ENCODE peak calls at places on chromosomes 1 and 21, in seven cellular contexts. E is HCT116, F is GM23338, C is SK-N-SH, Q is K562, S is HepG2, O is GM12878. W is an unnamed sample.
A peak's percentile ranks its signal among the peaks of the same experiment; 100 is the strongest.

GRCh38 chr1:50973875-50974617 is 4.0 kb downstream of the CDKN2C start:
- DNase-seq in E (no peak), F (peak; percentile 50), C (no peak), Q (no peak), S (no peak), O (no peak), W (no peak)

GRCh38 chr1:14435368-14436023 is 163.0 kb upstream of the KAZN start:
- DNase-seq in E (no peak), F (peak; percentile 75), C (peak; percentile 24), Q (peak; percentile 84), S (no peak), O (no peak), W (no peak)

GRCh38 chr1:43644558-43644957 is 5.4 kb upstream of the KDM4A start:
- DNase-seq in E (no peak), F (no peak), C (no peak), Q (no peak), S (no peak), O (no peak), W (no peak)

GRCh38 chr1:29324771-29325351 is 88.5 kb downstream of the PTPRU start:
- DNase-seq in E (peak; percentile 8), F (peak; percentile 100), C (no peak), Q (peak; percentile 96), S (no peak), O (no peak), W (no peak)

GRCh38 chr1:6508154-6508875 is 16.8 kb upstream of the PLEKHG5 start:
- DNase-seq in E (no peak), F (no peak), C (peak; percentile 23), Q (no peak), S (no peak), O (no peak), W (no peak)

GRCh38 chr1:109573785-109574184 is 25.4 kb downstream of the GNAI3 start:
- DNase-seq in E (no peak), F (no peak), C (no peak), Q (no peak), S (no peak), O (no peak), W (no peak)

GRCh38 chr1:18861082-18861481 is 1.6 kb upstream of the TAS1R2 start:
- DNase-seq in E (no peak), F (no peak), C (no peak), Q (no peak), S (no peak), O (no peak), W (no peak)

GRCh38 chr1:235857756-235858155 is 8.9 kb downstream of the LYST start:
- DNase-seq in E (no peak), F (no peak), C (no peak), Q (no peak), S (no peak), O (no peak), W (no peak)

GRCh38 chr21:45763506-45763905 is 120.0 kb downstream of the PCBP3 start:
- DNase-seq in E (no peak), F (no peak), C (no peak), Q (no peak), S (no peak), O (no peak), W (no peak)

GRCh38 chr1:86704972-86705632 is 726 bp downstream of the SH3GLB1 start:
- DNase-seq in E (peak; percentile 8), F (peak; percentile 64), C (peak; percentile 77), Q (peak; percentile 60), S (peak; percentile 9), O (no peak), W (no peak)

GRCh38 chr1:226597616-226598454 is 49.3 kb downstream of the STUM start:
- DNase-seq in E (no peak), F (no peak), C (no peak), Q (no peak), S (no peak), O (no peak), W (no peak)

GRCh38 chr1:111733183-111733995 is 5.8 kb downstream of the INKA2 start:
- DNase-seq in E (no peak), F (no peak), C (no peak), Q (peak; percentile 47), S (peak; percentile 92), O (no peak), W (no peak)

DNA sequence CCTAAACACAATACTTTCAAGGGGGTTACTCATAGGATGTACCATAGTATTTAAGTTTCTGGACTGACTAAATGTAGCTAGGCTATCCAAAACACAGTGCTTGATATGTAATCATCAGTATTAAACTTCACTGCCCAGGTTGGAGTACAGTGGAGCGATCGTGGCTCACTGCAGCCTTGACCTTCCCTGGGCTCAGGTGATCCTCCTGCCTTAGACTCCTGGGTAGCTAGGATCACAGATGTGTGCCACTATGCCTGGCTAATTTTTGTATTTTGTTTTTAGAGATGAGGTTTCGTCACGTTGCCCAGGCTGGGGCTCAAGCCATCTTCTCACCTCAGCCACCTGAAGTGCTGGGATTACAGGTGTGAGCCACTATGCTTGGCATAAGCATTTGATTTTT is 10.6 kb downstream of the NASP start:
- DNase-seq in E (no peak), F (no peak), C (no peak), Q (no peak), S (no peak), O (no peak), W (no peak)
- H3K36me3 ChIP-seq in E (peaks cover 45% of the 10 kb centered on the region), F (peaks cover 66% of the 10 kb centered on the region), C (peaks cover 60% of the 10 kb centered on the region), Q (peaks cover 95% of the 10 kb centered on the region), S (peaks cover 13% of the 10 kb centered on the region), O (peaks cover 9% of the 10 kb centered on the region), W (peaks cover 12% of the 10 kb centered on the region)

GRCh38 chr1:11384170-11384554 is 94.8 kb upstream of the DISP3 start:
- DNase-seq in E (no peak), F (no peak), C (no peak), Q (peak; percentile 37), S (no peak), O (peak; percentile 23), W (no peak)
- TF ChIP-seq REST in E (no peak), F (no peak), C (no peak), Q (no peak), S (no peak), O (no peak), W (no peak)

GRCh38 chr1:228225165-228225710 is 17.4 kb downstream of the OBSCN start:
- DNase-seq in E (no peak), F (no peak), C (no peak), Q (no peak), S (no peak), O (no peak), W (no peak)
- H3K36me3 ChIP-seq in E (no peaks in the 10 kb centered on the region), F (peaks cover 21% of the 10 kb centered on the region), C (no peaks in the 10 kb centered on the region), Q (no peaks in the 10 kb centered on the region), S (no peaks in the 10 kb centered on the region), O (no peaks in the 10 kb centered on the region), W (no peaks in the 10 kb centered on the region)

DNA sequence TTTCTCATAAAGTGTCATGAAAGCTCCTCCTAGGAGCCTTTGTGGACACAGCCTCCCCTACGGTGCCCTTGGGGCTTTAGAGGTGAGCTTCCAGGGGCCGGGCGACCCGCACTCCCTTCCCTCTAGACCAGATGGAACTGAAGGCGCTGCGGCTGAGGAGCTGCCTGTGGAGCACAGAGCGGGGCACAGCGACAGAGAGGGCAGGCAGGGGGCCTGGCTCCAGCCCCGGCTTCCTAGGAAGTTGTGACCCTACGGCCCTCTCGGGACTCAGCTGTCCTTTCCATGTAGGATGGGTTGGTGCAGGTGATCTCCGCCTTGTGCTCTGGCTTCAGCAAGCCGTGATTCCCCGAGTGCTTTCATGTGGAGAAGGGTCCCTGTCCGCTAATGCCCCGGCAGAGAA is 23.6 kb upstream of the NEK2 start:
- DNase-seq in E (no peak), F (peak; percentile 69), C (no peak), Q (no peak), S (no peak), O (no peak), W (no peak)
- TF ChIP-seq REST in E (no peak), F (no peak), C (no peak), Q (no peak), S (no peak), O (no peak), W (no peak)

GRCh38 chr1:38558055-38558454 is 301.5 kb downstream of the RRAGC start:
- DNase-seq in E (no peak), F (peak; percentile 63), C (no peak), Q (no peak), S (no peak), O (no peak), W (no peak)

GRCh38 chr1:38555594-38555993 is 304.0 kb downstream of the RRAGC start:
- DNase-seq in E (no peak), F (no peak), C (no peak), Q (no peak), S (no peak), O (no peak), W (no peak)

GRCh38 chr1:38551908-38552307 is 307.7 kb downstream of the RRAGC start:
- DNase-seq in E (no peak), F (no peak), C (no peak), Q (no peak), S (no peak), O (no peak), W (no peak)

GRCh38 chr1:38558476-38559179 is 300.9 kb downstream of the RRAGC start:
- DNase-seq in E (no peak), F (peak; percentile 69), C (peak; percentile 37), Q (no peak), S (no peak), O (peak; percentile 38), W (no peak)

DNA sequence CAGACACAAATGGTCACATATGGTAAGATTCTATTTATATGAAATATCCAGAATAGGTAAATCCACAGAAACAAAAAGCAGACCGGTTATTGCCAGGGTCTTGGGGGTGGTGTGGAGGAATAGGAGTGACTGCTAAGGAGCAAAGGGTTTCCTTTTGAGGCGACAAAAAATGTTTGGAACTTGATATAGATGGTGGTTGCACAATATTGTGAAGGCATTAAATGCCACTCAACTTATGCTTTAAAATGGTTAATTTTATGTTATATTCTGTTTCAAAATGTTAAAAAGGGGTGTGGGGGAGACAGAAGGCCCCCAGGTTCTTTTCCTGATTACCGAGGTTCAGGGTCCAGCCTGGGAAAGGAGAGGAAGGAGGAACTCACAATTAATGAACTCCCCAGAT is 304.4 kb downstream of the RRAGC start:
- DNase-seq in E (no peak), F (no peak), C (no peak), Q (no peak), S (no peak), O (no peak), W (no peak)
- H3K36me3 ChIP-seq in E (no peaks in the 10 kb centered on the region), F (no peaks in the 10 kb centered on the region), C (no peaks in the 10 kb centered on the region), Q (no peaks in the 10 kb centered on the region), S (no peaks in the 10 kb centered on the region), O (no peaks in the 10 kb centered on the region), W (no peaks in the 10 kb centered on the region)

W was measured in Panc1.